ENCODE peak calls at places on chromosomes 1 and 21, in six cellular contexts. A is H54, B is GDM1, I is NCI-H1105, Z is spleen, F is hepatocyte. L is an unnamed sample.

GRCh38 chr1:37634554-37635308 is at the start of gene RSPO1:
- DNase-seq in A (no peak), B (no peak), I (peak), Z (no peak), F (peak), L (no peak)

GRCh38 chr1:240464099-240464498 is 147.9 kb downstream of the GREM2 start:
- DNase-seq in A (no peak), B (no peak), I (no peak), Z (no peak), F (no peak), L (no peak)

GRCh38 chr1:7373251-7373650 is 397.8 kb upstream of the VAMP3 start:
- DNase-seq in A (no peak), B (no peak), I (no peak), Z (peak), F (no peak), L (no peak)

GRCh38 chr1:153775432-153776311 is 465 bp downstream of the SLC27A3 start:
- DNase-seq in A (no peak), B (no peak), I (peak), Z (peak), F (peak), L (peak)

GRCh38 chr1:3789421-3790300 is 6.6 kb downstream of the LRRC47 start:
- DNase-seq in A (no peak), B (no peak), I (no peak), Z (peak), F (no peak), L (no peak)

GRCh38 chr1:158185770-158186705 is 5.3 kb downstream of the CD1D start:
- DNase-seq in A (no peak), B (peak), I (no peak), Z (no peak), F (no peak), L (no peak)

GRCh38 chr1:150613061-150613920 is 16.1 kb downstream of the ENSA start:
- DNase-seq in A (peak), B (peak), I (no peak), Z (no peak), F (peak), L (peak)

GRCh38 chr1:41454406-41454805 is 30.1 kb downstream of the EDN2 start:
- DNase-seq in A (no peak), B (no peak), I (no peak), Z (no peak), F (no peak), L (no peak)

GRCh38 chr1:6004412-6005123 is 12.3 kb upstream of the NPHP4 start:
- DNase-seq in A (no peak), B (no peak), I (no peak), Z (peak), F (no peak), L (no peak)

GRCh38 chr1:212432706-212433576 is at the start of gene NENF:
- DNase-seq in A (peak), B (peak), I (peak), Z (peak), F (peak), L (peak)

GRCh38 chr1:53878492-53879105 is 11.0 kb downstream of the YIPF1 start:
- DNase-seq in A (no peak), B (peak), I (peak), Z (no peak), F (peak), L (peak)

GRCh38 chr1:88394958-88395357 is 289.1 kb upstream of the PKN2 start:
- DNase-seq in A (no peak), B (no peak), I (no peak), Z (no peak), F (no peak), L (no peak)

GRCh38 chr1:34977858-34978257 is 7.3 kb downstream of the TMEM35B start:
- DNase-seq in A (no peak), B (no peak), I (no peak), Z (no peak), F (no peak), L (no peak)

GRCh38 chr1:243253211-243253926 is 1.7 kb downstream of the CEP170 start:
- DNase-seq in A (no peak), B (no peak), I (no peak), Z (no peak), F (no peak), L (peak)

GRCh38 chr1:63960326-63960725 is 186.5 kb downstream of the ROR1 start:
- DNase-seq in A (no peak), B (no peak), I (no peak), Z (no peak), F (no peak), L (no peak)

GRCh38 chr1:183244466-183244865 is 58.4 kb downstream of the LAMC2 start:
- DNase-seq in A (no peak), B (no peak), I (no peak), Z (no peak), F (peak), L (no peak)

GRCh38 chr1:220786057-220786336 is 716 bp upstream of the MTARC1 start:
- DNase-seq in A (no peak), B (no peak), I (peak), Z (no peak), F (no peak), L (no peak)

GRCh38 chr1:14817223-14818170 is 219.0 kb downstream of the KAZN start:
- DNase-seq in A (no peak), B (no peak), I (no peak), Z (no peak), F (no peak), L (no peak)

GRCh38 chr1:106817626-106818025 is 238.8 kb upstream of the PRMT6 start:
- DNase-seq in A (no peak), B (no peak), I (no peak), Z (no peak), F (no peak), L (no peak)

GRCh38 chr1:233737341-233737740 is 123.4 kb downstream of the KCNK1 start:
- DNase-seq in A (no peak), B (no peak), I (no peak), Z (no peak), F (no peak), L (no peak)

GRCh38 chr21:25953659-25954058 is 216.9 kb downstream of the APP start:
- DNase-seq in A (no peak), B (no peak), I (no peak), Z (no peak), F (no peak), L (no peak)

GRCh38 chr1:222919478-222919865 is 104.6 kb downstream of the DISP1 start:
- DNase-seq in A (no peak), B (no peak), I (no peak), Z (no peak), F (no peak), L (no peak)

GRCh38 chr1:201944639-201945038 is 1.7 kb downstream of the LMOD1 start:
- DNase-seq in A (no peak), B (no peak), I (no peak), Z (no peak), F (no peak), L (no peak)

GRCh38 chr21:29581393-29581792 is 282.7 kb downstream of the BACH1 start:
- DNase-seq in A (no peak), B (no peak), I (no peak), Z (no peak), F (peak), L (no peak)